ENCODE peak calls at places on chromosomes 1 and 21, in five cellular contexts. N, A, J, E and M are unnamed samples.

GRCh38 chr1:20405051-20405754 is 80.8 kb downstream of the CAMK2N1 start:
- DNase-seq in N (no peak), J (no peak), A (no peak), E (no peak), M (no peak)

GRCh38 chr21:44892536-44893277 is 19.2 kb upstream of the PTTG1IP start:
- DNase-seq in N (peak), J (peak), A (no peak), E (peak), M (peak)

GRCh38 chr1:212773011-212773410 is 18.6 kb downstream of the NSL1 start:
- DNase-seq in J (no peak), E (no peak), A (no peak), N (no peak), M (no peak)

GRCh38 chr1:225877570-225877969 is 4.6 kb downstream of the TMEM63A start:
- DNase-seq in A (no peak), E (peak), N (no peak), J (no peak), M (peak)

GRCh38 chr21:28991861-28992525 is 684 bp downstream of the LTN1 start:
- DNase-seq in J (no peak), A (no peak), E (no peak), N (no peak), M (no peak)

GRCh38 chr1:221035680-221036153 is 156.5 kb downstream of the HLX start:
- DNase-seq in A (no peak), N (no peak), J (no peak), E (no peak), M (no peak)

GRCh38 chr21:21415741-21416140 is 417.5 kb downstream of the NCAM2 start:
- DNase-seq in J (no peak), E (no peak), N (no peak), A (no peak), M (no peak)

GRCh38 chr1:156284762-156285161 is 637 bp downstream of the TMEM79 start:
- DNase-seq in E (no peak), J (no peak), N (no peak), A (no peak), M (no peak)

GRCh38 chr1:88549536-88549935 is 134.5 kb upstream of the PKN2 start:
- DNase-seq in A (no peak), N (no peak), E (peak), J (no peak), M (no peak)

GRCh38 chr1:179262183-179262582 is 31.4 kb upstream of the SOAT1 start:
- DNase-seq in N (no peak), E (no peak), A (no peak), J (no peak), M (no peak)

GRCh38 chr1:16088996-16089395 is 15.5 kb upstream of the FAM131C start:
- DNase-seq in N (no peak), A (no peak), E (no peak), J (no peak), M (no peak)

GRCh38 chr21:29208044-29208665 is 77.7 kb downstream of the MAP3K7CL start:
- DNase-seq in A (no peak), E (no peak), N (no peak), J (no peak), M (no peak)

GRCh38 chr1:167501513-167502191 is 16.7 kb downstream of the CD247 start:
- DNase-seq in J (peak), A (no peak), E (no peak), N (no peak), M (no peak)

GRCh38 chr1:102098081-102098480 is 101.4 kb upstream of the OLFM3 start:
- DNase-seq in A (no peak), N (no peak), E (no peak), J (no peak), M (no peak)

GRCh38 chr1:184836934-184837698 is 82.5 kb upstream of the EDEM3 start:
- DNase-seq in J (no peak), N (no peak), A (no peak), E (peak), M (no peak)

GRCh38 chr1:97143236-97143882 is 421.8 kb downstream of the PTBP2 start:
- DNase-seq in A (no peak), E (no peak), J (no peak), N (no peak), M (no peak)

GRCh38 chr1:26597629-26598039 is 68.1 kb downstream of the RPS6KA1 start:
- DNase-seq in N (no peak), A (no peak), E (peak), J (no peak), M (no peak)

GRCh38 chr1:53349968-53350852 is 22.3 kb upstream of the LRP8 start:
- DNase-seq in A (no peak), J (no peak), N (no peak), E (no peak), M (no peak)